ENCODE peak calls at places on chromosomes 13 and 19, in four cellular contexts. G, A, K and V are unnamed samples.

GRCh38 chr19:7904074-7905020 is 670 bp downstream of the MAP2K7 start:
- DNase-seq in K (peak; percentile 55), A (no peak), G (peak; percentile 75), V (no peak)

GRCh38 chr13:113561417-113562084 is 23.0 kb upstream of the TFDP1 start:
- DNase-seq in K (no peak), G (no peak), A (no peak), V (no peak)

GRCh38 chr13:113486698-113487097 is 3.8 kb downstream of the DCUN1D2 start:
- DNase-seq in A (no peak), K (peak; percentile 26), G (no peak), V (no peak)

GRCh38 chr19:51097166-51097736 is 11.0 kb downstream of the CTU1 start:
- DNase-seq in G (peak; percentile 81), A (peak; percentile 77), K (peak; percentile 61), V (peak; percentile 89)

GRCh38 chr19:15245370-15246197 is 13.3 kb upstream of the EPHX3 start:
- DNase-seq in G (no peak), A (no peak), K (no peak), V (no peak)

GRCh38 chr13:67402546-67402945 is 172.4 kb upstream of the PCDH9 start:
- DNase-seq in A (no peak), G (no peak), K (no peak), V (no peak)

GRCh38 chr19:30896551-30896950 is 452.7 kb downstream of the TSHZ3 start:
- DNase-seq in G (no peak), K (no peak), A (no peak), V (no peak)

GRCh38 chr13:100392709-100393630 is 195.6 kb downstream of the GGACT start:
- DNase-seq in G (peak; percentile 89), A (peak; percentile 18), K (no peak), V (peak; percentile 93)

GRCh38 chr19:48966541-48967345 is 1.6 kb downstream of the FTL start:
- DNase-seq in K (peak; percentile 42), A (no peak), G (no peak), V (peak; percentile 32)

GRCh38 chr19:30471441-30471840 is 99.3 kb downstream of the ZNF536 start:
- DNase-seq in G (no peak), K (no peak), A (no peak), V (no peak)

GRCh38 chr13:111035861-111036260 is 79.2 kb upstream of the ARHGEF7 start:
- DNase-seq in G (no peak), K (no peak), A (no peak), V (no peak)

GRCh38 chr19:30324982-30325381 is 47.2 kb upstream of the ZNF536 start:
- DNase-seq in A (no peak), G (no peak), K (no peak), V (no peak)

GRCh38 chr13:20566424-20566916 is 487 bp upstream of the IFT88 start:
- DNase-seq in G (peak; percentile 90), K (no peak), A (no peak), V (peak; percentile 94)

GRCh38 chr13:97977376-97977705 is 23.9 kb downstream of the IPO5 start:
- DNase-seq in G (no peak), A (no peak), K (peak; percentile 55), V (no peak)

GRCh38 chr19:37095859-37096258 is 17.6 kb downstream of the ZNF420 start:
- DNase-seq in A (no peak), G (no peak), K (no peak), V (no peak)

GRCh38 chr13:30705672-30706071 is 29.7 kb upstream of the ALOX5AP start:
- DNase-seq in G (peak; percentile 29), A (no peak), K (no peak), V (peak; percentile 55)

GRCh38 chr19:15780595-15781418 is 6.7 kb upstream of the OR10H5 start:
- DNase-seq in G (no peak), A (no peak), K (peak; percentile 8), V (peak; percentile 34)

GRCh38 chr19:18665771-18666202 is 17.7 kb upstream of the CRTC1 start:
- DNase-seq in K (no peak), A (no peak), G (no peak), V (no peak)

GRCh38 chr19:4385291-4386037 is 14.9 kb downstream of the SH3GL1 start:
- DNase-seq in G (no peak), A (no peak), K (no peak), V (no peak)

GRCh38 chr19:38718747-38719543 is 25.3 kb downstream of the CAPN12 start:
- DNase-seq in A (peak; percentile 80), K (no peak), G (no peak), V (peak; percentile 85)

GRCh38 chr19:17227798-17228367 is 1.9 kb downstream of the OCEL1 start:
- DNase-seq in G (peak; percentile 40), A (no peak), K (no peak), V (no peak)

GRCh38 chr13:101939370-101939769 is 462.5 kb downstream of the FGF14 start:
- DNase-seq in G (no peak), A (no peak), K (no peak), V (no peak)

GRCh38 chr19:33344611-33345010 is 28.9 kb upstream of the CEBPG start:
- DNase-seq in A (no peak), G (no peak), K (no peak), V (no peak)

GRCh38 chr13:113897161-113897560 is 33.3 kb upstream of the GAS6 start:
- DNase-seq in G (no peak), A (no peak), K (no peak), V (peak; percentile 41)

GRCh38 chr13:100633461-100633860 is 41.1 kb downstream of the TMTC4 start:
- DNase-seq in A (no peak), G (no peak), K (no peak), V (no peak)

GRCh38 chr13:93505104-93505952 is 278.7 kb downstream of the GPC6 start:
- DNase-seq in A (no peak), K (no peak), G (peak; percentile 13), V (no peak)

GRCh38 chr13:23754506-23754905 is 134.7 kb downstream of the MIPEP start:
- DNase-seq in K (no peak), G (no peak), A (no peak), V (no peak)

GRCh38 chr13:110097013-110097412 is 209.9 kb downstream of the COL4A1 start:
- DNase-seq in G (no peak), K (no peak), A (no peak), V (no peak)

GRCh38 chr13:111177803-111178389 is 62.8 kb downstream of the ARHGEF7 start:
- DNase-seq in K (no peak), A (no peak), G (no peak), V (no peak)

GRCh38 chr13:43261018-43261417 is 237.6 kb downstream of the DNAJC15 start:
- DNase-seq in G (no peak), K (no peak), A (no peak), V (no peak)

GRCh38 chr13:46057251-46058015 is 4.9 kb upstream of the ZC3H13 start:
- DNase-seq in A (no peak), K (no peak), G (no peak), V (no peak)

GRCh38 chr13:113978741-113979481 is 5.0 kb upstream of the C13orf46 start:
- DNase-seq in G (no peak), A (no peak), K (no peak), V (no peak)

GRCh38 chr19:42121666-42122069 is 10.6 kb downstream of the POU2F2 start:
- DNase-seq in A (peak; percentile 39), K (peak; percentile 40), G (no peak), V (no peak)

GRCh38 chr19:27748551-27749152 is 1464.3 kb downstream of the UQCRFS1 start:
- DNase-seq in K (no peak), A (no peak), G (no peak), V (no peak)